ENCODE peak calls at places on chromosomes 5 and 9, in nine cellular contexts. N, U, R, X, F, L, P, C and G are unnamed samples. For H3K4me1, the result is how much of the 10 kb centered on the place peaks cover.

GRCh38 chr5:92567831-92568450 is 1013.1 kb downstream of the NR2F1-AS1 start:
- DNase-seq in L (no peak), N (no peak), X (no peak), U (no peak), C (no peak), R (no peak), P (no peak), F (no peak), G (no peak)

GRCh38 chr9:120616961-120617636 is 37.1 kb upstream of the CDK5RAP2 start:
- DNase-seq in F (no peak), C (peak), P (no peak), X (no peak), U (no peak), N (no peak), L (no peak), R (no peak), G (no peak)

GRCh38 chr5:154901276-154901675 is 36.7 kb downstream of the GEMIN5 start:
- DNase-seq in P (no peak), R (no peak), F (no peak), N (no peak), U (no peak), X (no peak), C (peak), L (no peak), G (no peak)

GRCh38 chr5:155530046-155530445 is 516.5 kb downstream of the KIF4B start:
- DNase-seq in P (no peak), F (no peak), N (no peak), C (no peak), U (no peak), L (no peak), R (no peak), X (no peak), G (no peak)

GRCh38 chr5:52334367-52334766 is 453.3 kb upstream of the ITGA1 start:
- DNase-seq in U (no peak), R (no peak), N (no peak), C (no peak), X (no peak), P (no peak), F (no peak), L (no peak), G (no peak)

GRCh38 chr9:133153227-133154096 is 10.3 kb downstream of the GBGT1 start:
- DNase-seq in R (no peak), F (no peak), C (no peak), U (no peak), L (no peak), N (no peak), X (no peak), P (no peak), G (no peak)

GRCh38 chr9:126148994-126149393 is 177.6 kb upstream of the MVB12B start:
- DNase-seq in F (no peak), C (no peak), N (no peak), X (no peak), U (no peak), P (no peak), L (no peak), R (no peak), G (no peak)

GRCh38 chr5:55519001-55519400 is 15.8 kb downstream of the PLPP1 start:
- DNase-seq in X (no peak), P (no peak), R (no peak), C (no peak), N (no peak), L (no peak), F (no peak), U (no peak), G (no peak)

GRCh38 chr9:131804826-131805225 is 65.0 kb upstream of the RAPGEF1 start:
- DNase-seq in P (no peak), U (no peak), N (no peak), F (no peak), C (no peak), R (no peak), L (no peak), X (no peak), G (no peak)

GRCh38 chr5:90037646-90038045 is 371.9 kb downstream of the CETN3 start:
- DNase-seq in N (no peak), L (no peak), F (no peak), C (peak), X (no peak), P (no peak), U (no peak), R (no peak), G (no peak)

GRCh38 chr5:159456722-159457462 is 126.6 kb upstream of the IL12B start:
- DNase-seq in P (no peak), U (no peak), X (no peak), F (no peak), L (no peak), N (no peak), R (no peak), C (peak), G (no peak)

GRCh38 chr9:2722715-2723114 is 5.4 kb downstream of the KCNV2 start:
- DNase-seq in F (no peak), L (no peak), R (no peak), X (peak), N (no peak), C (peak), U (no peak), P (no peak), G (peak)

GRCh38 chr9:112486221-112487007 is at the start of gene KIAA1958:
- DNase-seq in N (peak), P (peak), U (peak), R (peak), L (peak), C (peak), X (peak), F (peak), G (peak)
- TF ChIP-seq POLR2A in N (no peak), P (peak), U (peak), R (peak), L (peak), C (no peak), X (no peak), F (peak), G (peak)

GRCh38 chr9:117138257-117138656 is 276.6 kb downstream of the ASTN2 start:
- DNase-seq in L (no peak), F (no peak), C (no peak), X (no peak), R (no peak), P (no peak), N (no peak), U (no peak), G (no peak)

GRCh38 chr9:117135481-117135880 is 279.4 kb downstream of the ASTN2 start:
- DNase-seq in U (no peak), X (no peak), C (no peak), F (no peak), N (no peak), R (no peak), L (no peak), P (no peak), G (no peak)

GRCh38 chr9:117134826-117135411 is 279.9 kb downstream of the ASTN2 start:
- DNase-seq in U (no peak), N (no peak), C (no peak), F (no peak), R (no peak), L (no peak), X (no peak), P (no peak), G (no peak)

DNA sequence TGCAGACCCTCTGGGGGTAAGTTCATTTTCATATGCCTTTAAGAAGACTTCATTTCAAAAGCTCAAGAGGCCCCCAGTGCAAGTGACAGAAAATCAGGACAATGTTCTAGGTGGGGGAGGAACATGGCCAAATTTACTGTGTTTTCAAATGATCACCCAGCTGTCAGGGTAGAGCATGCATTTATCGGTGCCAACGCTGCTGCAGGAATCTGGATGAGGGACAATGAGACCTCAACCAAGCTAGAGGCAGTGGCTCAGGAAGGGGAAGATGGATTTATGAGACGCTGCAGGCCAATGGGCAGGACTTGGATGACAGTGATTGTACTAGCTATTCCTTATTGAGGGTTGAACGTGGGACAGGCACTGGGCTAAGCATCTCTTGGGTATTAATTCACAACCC is 278.4 kb downstream of the ASTN2 start:
- DNase-seq in C (no peak), P (no peak), U (no peak), L (no peak), N (no peak), R (no peak), F (no peak), X (no peak), G (no peak)
- H3K4me1 ChIP-seq in C (under half), P (under half), U (under half), L (under half), N (under half), R (under half), F (under half), X (under half), G (under half)

GRCh38 chr9:97518909-97519307 is 17.4 kb downstream of the TMOD1 start:
- DNase-seq in N (no peak), P (no peak), L (peak), X (no peak), C (peak), U (peak), R (peak), F (no peak), G (peak)
- TF ChIP-seq POLR2A in N (no peak), P (no peak), L (no peak), X (no peak), C (no peak), U (peak), R (no peak), F (no peak), G (no peak)

GRCh38 chr5:141507387-141508091 is 18.7 kb downstream of the PCDHGC5 start:
- DNase-seq in P (no peak), R (no peak), N (no peak), L (peak), C (peak), F (no peak), U (no peak), X (no peak), G (peak)
- H3K4me1 ChIP-seq in P (under half), R (under half), N (under half), L (half or more), C (under half), F (under half), U (under half), X (under half), G (under half)